ENCODE peak calls at places on chromosomes 11 and 22, in ten cellular contexts. N, C, Z, G, F, M, H, S, V and T are unnamed samples.

GRCh38 chr11:68340003-68340767 is 27.8 kb downstream of the LRP5 start:
- DNase-seq in Z (no peak), H (no peak), S (no peak), F (no peak), V (no peak), N (no peak), C (no peak), M (no peak), G (no peak), T (no peak)

GRCh38 chr11:10506013-10506370 is 35.0 kb downstream of the RNF141 start:
- DNase-seq in N (no peak), H (no peak), F (no peak), G (no peak), Z (no peak), C (no peak), S (no peak), V (no peak), M (no peak), T (no peak)

GRCh38 chr22:27627444-27627833 is 174.1 kb downstream of the MN1 start:
- DNase-seq in Z (no peak), N (no peak), H (no peak), S (no peak), V (no peak), F (no peak), C (no peak), G (no peak), M (no peak), T (peak)

GRCh38 chr11:131880279-131880678 is 509.9 kb downstream of the NTM start:
- DNase-seq in G (no peak), Z (no peak), F (no peak), N (no peak), M (no peak), V (no peak), H (peak), S (no peak), C (peak), T (no peak)

GRCh38 chr22:49768961-49769690 is 58.5 kb downstream of the BRD1 start:
- DNase-seq in S (peak), V (no peak), Z (no peak), H (no peak), M (no peak), F (peak), C (no peak), N (peak), G (peak), T (peak)

GRCh38 chr11:101456812-101457211 is 127.0 kb downstream of the TRPC6 start:
- DNase-seq in N (no peak), S (peak), M (no peak), H (no peak), F (no peak), V (no peak), C (no peak), Z (no peak), G (peak), T (no peak)

GRCh38 chr22:17638182-17638431 is 450 bp upstream of the BCL2L13 start:
- DNase-seq in F (no peak), H (no peak), Z (no peak), S (no peak), G (no peak), V (no peak), C (no peak), N (peak), M (peak), T (peak)

GRCh38 chr11:10581481-10582019 is 13.1 kb upstream of the LYVE1 start:
- DNase-seq in C (no peak), V (no peak), H (no peak), G (no peak), Z (no peak), S (peak), N (no peak), M (no peak), F (no peak), T (no peak)

GRCh38 chr11:107549253-107549953 is 16.1 kb downstream of the ALKBH8 start:
- DNase-seq in G (peak), F (no peak), V (no peak), Z (no peak), C (peak), H (no peak), S (peak), N (no peak), M (no peak), T (peak)

GRCh38 chr22:45163074-45163416 is 680 bp upstream of the NUP50 start:
- DNase-seq in G (peak), C (peak), S (peak), M (peak), Z (no peak), F (no peak), H (no peak), N (no peak), V (no peak), T (no peak)

GRCh38 chr22:45166935-45167334 is 3.2 kb downstream of the NUP50 start:
- DNase-seq in H (no peak), F (no peak), G (no peak), M (no peak), N (no peak), V (no peak), Z (no peak), S (no peak), C (no peak), T (no peak)

GRCh38 chr22:45163417-45164216 is at the start of gene NUP50:
- DNase-seq in Z (peak), G (peak), V (peak), S (peak), F (peak), C (peak), H (peak), M (peak), N (peak), T (peak)

GRCh38 chr22:45162531-45162930 is 1.2 kb upstream of the NUP50 start:
- DNase-seq in F (no peak), C (peak), M (no peak), N (no peak), H (peak), G (peak), Z (no peak), S (peak), V (no peak), T (peak)

DNA sequence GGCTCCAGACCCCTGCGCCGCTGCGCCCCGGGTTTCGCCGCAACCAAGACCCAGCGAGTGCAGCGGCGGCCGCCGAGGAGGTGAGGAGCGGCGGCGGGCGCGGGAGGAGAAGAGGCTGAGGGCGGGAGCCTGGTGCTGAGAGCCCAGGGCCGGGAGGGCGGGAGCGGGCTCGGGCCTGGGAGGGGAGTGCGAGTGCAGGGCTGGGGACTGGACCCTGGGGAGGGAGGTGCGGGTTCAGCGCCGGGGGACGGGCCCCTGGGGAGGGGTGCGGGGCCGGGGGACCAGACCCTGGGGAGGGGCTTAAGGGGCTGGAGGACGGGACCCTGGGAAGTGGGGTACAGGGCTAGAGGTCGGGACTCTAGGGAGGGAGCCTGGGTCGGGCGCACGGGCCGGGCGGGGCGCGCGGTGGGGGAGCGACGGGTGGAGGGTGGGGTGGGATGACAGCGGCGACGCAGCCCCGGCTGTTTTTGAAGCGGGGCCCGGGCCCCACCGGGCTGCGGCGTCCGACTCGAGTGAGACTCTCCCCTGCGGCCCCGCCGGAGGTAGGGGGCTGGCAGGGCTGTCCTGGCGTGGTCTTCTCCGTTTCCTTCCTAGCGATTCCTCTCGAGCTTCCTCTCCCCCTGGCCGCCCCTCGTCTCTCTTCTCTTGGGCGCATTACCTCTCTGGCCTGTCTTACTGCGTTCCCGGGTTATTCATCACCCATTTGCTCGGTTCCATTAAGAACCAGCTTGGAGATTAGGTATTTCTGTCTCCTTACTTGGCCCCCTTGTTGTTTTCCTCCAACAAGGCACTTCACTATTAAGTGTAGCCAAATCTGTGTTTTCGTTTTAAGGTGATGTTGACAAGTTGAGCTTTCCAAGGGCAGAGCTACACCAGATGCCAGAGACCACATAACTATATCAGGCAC is 745 bp downstream of the NUP50 start:
- DNase-seq in H (peak), N (peak), S (peak), F (peak), M (peak), C (peak), Z (no peak), V (no peak), G (peak), T (peak)
- H3K4me3 ChIP-seq in H (peak), N (peak), S (peak), F (peak), M (peak), C (peak), Z (peak), V (peak), G (peak), T (peak)

GRCh38 chr11:106424111-106424510 is 346.6 kb downstream of the AASDHPPT start:
- DNase-seq in G (peak), N (no peak), S (peak), H (no peak), V (no peak), C (no peak), F (no peak), M (no peak), Z (no peak), T (no peak)
- H3K4me3 ChIP-seq in G (no peak), N (no peak), S (no peak), H (no peak), V (no peak), C (no peak), F (no peak), M (no peak), Z (no peak), T (no peak)

GRCh38 chr11:57514538-57515331 is 767 bp downstream of the SLC43A1 start:
- DNase-seq in N (no peak), M (peak), V (no peak), Z (no peak), S (peak), C (peak), H (peak), F (peak), G (peak), T (peak)

GRCh38 chr11:57516061-57516443 is 550 bp upstream of the SLC43A1 start:
- DNase-seq in H (no peak), M (no peak), N (no peak), V (no peak), C (no peak), G (no peak), Z (no peak), F (no peak), S (no peak), T (no peak)

GRCh38 chr11:57513911-57514537 is 1.5 kb downstream of the SLC43A1 start:
- DNase-seq in S (peak), M (no peak), F (peak), C (peak), G (peak), N (no peak), Z (no peak), H (peak), V (no peak), T (peak)

GRCh38 chr11:57513446-57513795 is 2.1 kb downstream of the SLC43A1 start:
- DNase-seq in H (no peak), N (no peak), S (no peak), G (no peak), F (no peak), M (no peak), V (no peak), Z (no peak), C (no peak), T (no peak)

DNA sequence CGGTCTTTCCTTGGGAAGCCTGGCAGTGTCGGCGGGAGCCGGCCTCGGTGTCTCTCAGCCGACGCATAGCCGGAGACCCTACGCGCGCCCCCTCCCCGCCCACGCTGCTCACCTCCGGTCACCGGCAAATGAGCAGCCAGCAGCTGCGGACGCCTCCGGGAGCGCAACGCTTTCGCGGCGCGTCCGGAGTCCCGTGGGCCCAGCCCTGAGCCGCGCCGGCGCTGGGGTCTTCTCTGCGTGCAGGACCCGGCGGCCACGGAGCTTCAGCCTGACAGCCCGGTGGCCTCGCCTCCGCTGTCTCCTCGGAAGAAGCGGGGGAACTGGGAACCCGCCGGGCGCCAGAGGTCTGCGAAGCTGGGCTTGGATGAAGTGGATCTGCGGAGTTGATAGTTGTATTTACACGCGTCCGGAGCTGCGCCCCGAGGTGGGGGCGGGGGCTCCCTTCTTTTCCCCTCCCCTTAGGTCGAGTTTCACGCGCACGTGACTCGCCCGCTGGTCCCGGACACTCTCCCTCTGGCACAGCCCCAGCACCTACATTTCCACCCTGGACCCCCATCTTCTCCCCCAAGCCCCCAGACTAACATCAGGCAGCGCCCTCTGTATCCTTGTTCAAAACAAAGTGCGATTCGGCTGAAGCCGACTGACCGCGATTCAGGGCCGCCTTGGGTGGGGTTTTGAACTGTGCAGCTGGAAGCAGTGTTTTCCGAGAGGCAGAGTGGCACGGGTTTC is at the start of gene SLC43A1:
- DNase-seq in F (peak), Z (no peak), H (peak), G (peak), V (no peak), S (peak), M (peak), N (no peak), C (peak), T (peak)
- H3K4me3 ChIP-seq in F (peak), Z (peak), H (peak), G (peak), V (peak), S (peak), M (peak), N (peak), C (peak), T (peak)

GRCh38 chr11:62394825-62395538 is 23.9 kb upstream of the SCGB1A1 start:
- DNase-seq in S (peak), G (peak), C (peak), V (peak), M (peak), H (peak), F (peak), Z (peak), N (peak), T (peak)
- H3K4me3 ChIP-seq in S (peak), G (peak), C (peak), V (no peak), M (peak), H (no peak), F (peak), Z (peak), N (peak), T (peak)

DNA sequence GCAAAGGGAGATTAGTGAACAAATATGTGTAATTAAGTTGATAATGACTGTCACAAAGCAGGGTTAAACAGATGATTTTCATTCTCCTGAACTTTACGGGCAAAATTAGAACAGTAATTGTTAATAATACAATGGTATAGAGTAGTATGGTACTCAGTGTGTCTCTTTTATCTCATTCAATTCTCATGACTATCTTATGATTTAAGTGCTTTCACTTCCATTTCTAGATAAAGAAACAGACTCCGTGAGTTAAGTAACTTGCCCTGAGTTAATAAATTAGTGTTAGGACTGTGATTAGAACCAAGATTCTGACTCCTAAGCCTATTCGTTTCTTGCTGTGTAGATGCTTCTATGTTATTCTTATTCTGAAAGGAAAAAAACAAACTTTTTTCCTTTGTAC is 22.0 kb downstream of the PIH1D2 start:
- DNase-seq in M (no peak), Z (no peak), S (no peak), C (no peak), N (no peak), H (no peak), V (no peak), G (no peak), F (no peak), T (no peak)
- H3K4me3 ChIP-seq in M (no peak), Z (no peak), S (no peak), C (no peak), N (no peak), H (no peak), V (no peak), G (no peak), F (no peak), T (no peak)